ENCODE peak calls at places on chromosomes 13 and 19, in four cellular contexts. R is GM12878, X is IMR-90, T is K562. Q is an unnamed sample.

GRCh38 chr19:16206637-16207036 is 8.9 kb downstream of the AP1M1 start:
- DNase-seq in T (no peak), R (no peak), X (no peak), Q (no peak)

GRCh38 chr13:70732611-70733010 is 624.4 kb upstream of the KLHL1 start:
- DNase-seq in X (no peak), T (no peak), R (no peak), Q (no peak)

GRCh38 chr13:42219051-42219450 is 52.9 kb upstream of the AKAP11 start:
- DNase-seq in X (no peak), T (no peak), R (no peak), Q (no peak)

GRCh38 chr19:3986260-3987041 is 1.2 kb upstream of the EEF2 start:
- DNase-seq in R (peak), T (peak), X (peak), Q (peak)

GRCh38 chr13:110507678-110508381 is 53.7 kb downstream of the RAB20 start:
- DNase-seq in X (no peak), R (no peak), T (peak), Q (no peak)

GRCh38 chr13:109447667-109448066 is 338.7 kb downstream of the IRS2 start:
- DNase-seq in T (no peak), R (no peak), X (no peak), Q (no peak)

GRCh38 chr13:81658598-81659370 is 1317.9 kb upstream of the SPRY2 start:
- DNase-seq in R (no peak), X (no peak), T (no peak), Q (no peak)

GRCh38 chr19:5170329-5170745 is 170.3 kb downstream of the PTPRS start:
- DNase-seq in T (peak), X (no peak), R (no peak), Q (no peak)

GRCh38 chr19:47274071-47274890 is at the start of gene INAFM1:
- DNase-seq in X (peak), T (peak), R (peak), Q (peak)

GRCh38 chr13:79710376-79710775 is 229.4 kb downstream of the NDFIP2 start:
- DNase-seq in R (no peak), X (no peak), T (no peak), Q (no peak)

GRCh38 chr13:61414686-61415664 is 674 bp downstream of the PCDH20 start:
- DNase-seq in T (no peak), R (no peak), X (no peak), Q (peak)

GRCh38 chr13:30486230-30487074 is 20.7 kb upstream of the HMGB1 start:
- DNase-seq in R (no peak), X (no peak), T (no peak), Q (no peak)

GRCh38 chr13:62302341-62302740 is 886.7 kb upstream of the PCDH20 start:
- DNase-seq in R (no peak), T (no peak), X (peak), Q (no peak)

GRCh38 chr19:6856749-6857372 is 30.5 kb upstream of the ADGRE1 start:
- DNase-seq in R (no peak), X (no peak), T (no peak), Q (no peak)

GRCh38 chr13:47829684-47830083 is 171.4 kb downstream of the SUCLA2 start:
- DNase-seq in R (no peak), X (peak), T (no peak), Q (no peak)

GRCh38 chr19:51514866-51515481 is 13.4 kb upstream of the SIGLEC12 start:
- DNase-seq in X (peak), T (peak), R (peak), Q (peak)

GRCh38 chr19:41373993-41374392 is 2.3 kb upstream of the TMEM91 start:
- DNase-seq in T (no peak), X (peak), R (no peak), Q (peak)

GRCh38 chr19:47819841-47820244 is 1.9 kb upstream of the CRX start:
- DNase-seq in T (no peak), X (no peak), R (no peak), Q (no peak)

GRCh38 chr19:35518313-35518712 is 4.9 kb upstream of the DMKN start:
- DNase-seq in T (no peak), X (peak), R (no peak), Q (no peak)

GRCh38 chr13:68490594-68490993 is 1260.5 kb upstream of the PCDH9 start:
- DNase-seq in R (no peak), T (no peak), X (no peak), Q (no peak)

GRCh38 chr19:11422163-11423068 is 3.3 kb upstream of the RGL3 start:
- DNase-seq in R (peak), T (no peak), X (no peak), Q (peak)

GRCh38 chr13:65292488-65292901 is 1937.6 kb downstream of the PCDH9 start:
- DNase-seq in X (peak), R (no peak), T (no peak), Q (peak)

GRCh38 chr13:66009241-66009640 is 1220.9 kb downstream of the PCDH9 start:
- DNase-seq in T (no peak), X (no peak), R (no peak), Q (no peak)

GRCh38 chr13:46146898-46147297 is 35.1 kb downstream of the LCP1 start:
- DNase-seq in X (no peak), T (no peak), R (no peak), Q (no peak)

GRCh38 chr19:23817519-23817918 is 58.8 kb upstream of the ZNF681 start:
- DNase-seq in R (no peak), X (peak), T (peak), Q (no peak)

GRCh38 chr19:50835785-50836542 is 2.6 kb upstream of the KLK15 start:
- DNase-seq in T (peak), X (peak), R (peak), Q (peak)

DNA sequence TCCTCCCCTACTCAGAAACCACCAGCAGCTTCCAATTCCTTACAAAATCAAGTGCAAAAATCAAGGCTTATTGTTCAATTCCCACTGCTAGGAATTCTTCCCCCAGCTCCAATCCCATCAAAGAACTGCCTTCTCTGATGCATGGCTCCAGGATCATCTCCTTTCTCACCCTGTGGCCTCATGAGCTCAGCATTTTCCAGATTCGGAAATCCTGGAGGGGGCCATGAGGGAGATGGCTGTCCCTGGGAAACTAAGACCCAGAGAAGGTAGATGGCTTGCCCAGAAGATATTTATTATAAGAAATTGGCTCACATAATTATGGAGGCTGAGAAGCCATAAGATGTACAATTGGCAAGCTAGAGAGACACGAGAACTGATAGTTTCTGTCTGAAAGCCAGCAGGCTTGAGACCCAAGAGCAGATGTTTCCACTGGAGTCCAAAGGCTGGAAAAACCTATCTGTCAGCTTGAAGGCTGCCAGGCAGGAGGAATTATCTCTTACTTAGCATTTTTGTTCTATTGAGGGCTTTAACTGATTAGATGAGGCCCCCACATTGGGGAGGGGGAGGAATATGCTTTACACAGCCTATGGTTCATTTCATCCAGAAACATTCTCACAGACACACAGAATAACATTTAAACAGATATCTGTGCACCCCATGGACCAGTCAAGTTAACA is 58.6 kb downstream of the GADD45B start:
- DNase-seq in T (no peak), R (no peak), X (no peak), Q (no peak)
- TF ChIP-seq FOS in T (no peak), R (no peak), X (no peak), Q (no peak)

DNA sequence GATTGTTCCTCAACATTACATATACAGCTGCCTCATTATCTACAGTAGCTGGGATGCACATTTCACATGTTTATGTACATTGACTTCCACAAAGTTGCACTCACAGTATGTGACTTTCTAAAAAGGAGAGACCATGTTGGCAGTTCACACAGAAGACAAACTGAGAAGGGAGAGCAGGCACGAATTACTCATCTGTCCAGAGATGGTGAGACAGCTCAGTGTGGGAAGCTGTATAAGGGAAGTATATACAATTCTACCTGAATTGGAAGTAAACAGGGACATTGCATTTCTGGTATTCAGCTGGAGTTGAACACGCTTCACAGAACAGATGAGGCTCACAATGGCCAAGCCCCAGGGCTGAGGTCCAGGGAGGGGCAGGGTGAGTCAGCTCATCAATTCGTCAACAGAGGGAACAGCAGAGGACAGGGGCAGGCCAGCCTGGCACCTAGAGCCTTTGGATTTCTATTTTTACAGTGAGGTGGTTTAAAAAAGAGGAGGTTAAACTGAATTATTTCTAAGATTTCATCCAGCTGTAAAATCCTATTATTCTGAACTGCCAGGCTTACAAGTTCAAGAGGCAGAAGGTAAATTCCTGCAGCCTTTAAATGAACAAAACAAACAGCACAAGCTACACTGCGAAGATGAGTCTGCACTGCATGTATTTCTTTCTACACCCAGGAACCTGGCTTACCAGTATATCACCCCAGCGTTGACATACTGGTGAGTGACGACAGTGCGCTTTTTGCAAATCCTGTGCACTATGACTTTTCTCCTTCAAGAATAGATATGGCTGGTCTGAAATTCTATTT is 9.8 kb downstream of the PARP4 start:
- DNase-seq in X (peak), T (no peak), R (no peak), Q (peak)
- TF ChIP-seq FOS in X (no peak), T (no peak), R (no peak), Q (peak)

DNA sequence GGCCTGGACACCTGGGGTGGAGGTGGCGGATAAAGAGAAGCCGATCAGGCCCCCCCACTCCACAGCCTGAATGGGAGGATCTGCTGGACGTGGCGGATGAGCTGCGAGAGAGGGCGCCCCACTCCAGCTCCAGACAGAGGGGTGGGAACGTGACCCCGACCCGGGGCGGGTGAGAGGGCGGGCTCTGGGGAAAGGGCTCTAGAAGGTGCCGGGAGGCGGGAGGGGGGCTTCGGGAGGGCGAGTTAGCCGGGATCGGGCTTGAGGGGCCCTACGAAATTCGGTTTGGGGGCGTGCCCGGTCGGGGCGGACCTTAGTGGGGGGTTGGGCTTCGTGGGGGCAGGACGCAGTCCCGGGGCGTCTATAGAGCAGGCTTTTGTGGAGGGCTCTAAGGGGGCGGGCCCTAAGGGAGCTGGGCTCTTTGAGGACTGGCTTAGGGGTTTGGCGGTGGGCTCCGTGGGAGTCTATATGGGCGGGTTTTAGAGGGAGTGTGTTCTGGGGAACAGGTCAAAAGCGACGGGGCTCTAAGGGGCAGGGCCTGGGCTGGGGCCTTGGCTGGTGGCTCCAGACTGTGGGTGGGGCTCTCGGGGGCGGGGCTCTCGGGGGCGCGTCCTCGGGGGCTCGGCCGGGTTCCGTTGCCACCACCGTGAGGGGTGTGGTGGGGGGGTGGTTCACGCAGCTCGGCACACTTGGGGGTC is 4.1 kb upstream of the NANOS3 start:
- DNase-seq in X (no peak), T (peak), R (no peak), Q (peak)
- TF ChIP-seq FOS in X (no peak), T (no peak), R (no peak), Q (no peak)

GRCh38 chr13:60407095-60407494 is 10.1 kb downstream of the TDRD3 start:
- DNase-seq in R (no peak), X (no peak), T (no peak), Q (no peak)
- TF ChIP-seq FOS in R (no peak), X (no peak), T (no peak), Q (no peak)

Q was measured in endothelial cell of umbilical vein.